ENCODE peak calls at places on chromosomes 16 and 17, in four cellular contexts. A is transverse colon, Y is heart left ventricle, I is stomach. E is an unnamed sample. For H3K4me1, the result is how much of the 10 kb centered on the place peaks cover.

GRCh38 chr16:81485824-81486554 is 41.4 kb downstream of the CMIP start:
- DNase-seq in I (no peak), Y (no peak), A (no peak), E (no peak)

GRCh38 chr16:68629315-68629900 is 15.7 kb upstream of the CDH3 start:
- DNase-seq in A (no peak), Y (no peak), I (no peak), E (no peak)

GRCh38 chr17:37706446-37706845 is 38.4 kb downstream of the HNF1B start:
- DNase-seq in A (no peak), I (no peak), Y (no peak), E (no peak)

GRCh38 chr16:78647019-78647418 is 547.6 kb downstream of the WWOX start:
- DNase-seq in I (no peak), A (no peak), Y (peak), E (no peak)

GRCh38 chr17:82831041-82831817 is 8.6 kb downstream of the ZNF750 start:
- DNase-seq in Y (no peak), A (no peak), I (no peak), E (no peak)

GRCh38 chr16:12972246-12972645 is 70.8 kb downstream of the SHISA9 start:
- DNase-seq in I (no peak), A (no peak), Y (no peak), E (no peak)

GRCh38 chr16:24257965-24258364 is 1.8 kb downstream of the CACNG3 start:
- DNase-seq in Y (no peak), A (no peak), I (no peak), E (no peak)

GRCh38 chr16:25014500-25015147 is 545 bp downstream of the ARHGAP17 start:
- DNase-seq in Y (peak), I (peak), A (peak), E (peak)

GRCh38 chr16:53968454-53968853 is 264.5 kb downstream of the FTO start:
- DNase-seq in Y (no peak), A (no peak), I (no peak), E (no peak)

GRCh38 chr16:30724641-30725464 is 23.4 kb upstream of the PHKG2 start:
- DNase-seq in I (no peak), Y (peak), A (peak), E (peak)

GRCh38 chr17:29719469-29719868 is 96.8 kb upstream of the CORO6 start:
- DNase-seq in Y (no peak), A (no peak), I (no peak), E (no peak)

GRCh38 chr17:29723283-29724047 is 100.8 kb upstream of the CORO6 start:
- DNase-seq in A (no peak), Y (no peak), I (no peak), E (no peak)

GRCh38 chr17:29720471-29720990 is 97.8 kb upstream of the CORO6 start:
- DNase-seq in Y (no peak), I (no peak), A (no peak), E (no peak)

GRCh38 chr17:29718446-29719039 is 95.8 kb upstream of the CORO6 start:
- DNase-seq in A (no peak), I (no peak), Y (no peak), E (no peak)

DNA sequence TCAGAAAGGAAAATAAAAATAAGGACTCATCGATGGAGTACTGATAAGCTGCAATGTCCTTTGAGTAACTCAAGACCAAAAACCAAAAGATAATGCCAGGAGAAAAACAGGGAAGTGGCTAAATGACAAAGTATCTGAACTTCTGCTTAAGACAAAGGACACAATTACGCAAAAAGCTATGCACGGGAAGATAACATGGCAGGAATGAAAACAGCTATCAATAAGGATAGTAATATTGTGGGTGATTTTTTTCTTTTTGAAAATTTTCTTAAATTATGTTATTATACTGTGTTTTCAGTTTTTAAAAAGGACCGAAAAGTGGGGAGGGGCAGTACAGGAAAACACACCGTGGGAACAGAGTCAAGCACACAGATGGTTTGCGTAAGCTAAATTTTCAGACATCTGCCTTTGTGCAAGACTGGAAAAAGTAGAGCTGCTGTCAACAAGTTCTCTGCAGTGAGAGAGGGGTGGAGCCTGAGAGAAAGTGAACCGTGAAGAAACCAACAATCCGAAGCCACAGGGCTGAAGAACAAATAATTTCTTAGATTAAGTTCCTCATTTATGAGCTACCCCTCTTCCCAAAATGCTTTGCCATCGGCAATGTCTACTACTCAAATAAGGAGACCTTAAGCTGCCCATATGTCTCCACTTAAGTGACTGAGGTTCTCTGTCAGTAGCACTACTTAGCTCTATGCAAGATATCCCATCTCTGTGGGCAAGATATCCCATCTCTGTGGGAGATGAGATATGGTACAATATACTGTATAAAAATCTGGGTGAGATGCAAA is 99.9 kb upstream of the CORO6 start:
- DNase-seq in Y (peak), A (peak), I (no peak), E (peak)
- H3K4me1 ChIP-seq in Y (half or more), A (under half), I (under half), E (under half)

GRCh38 chr17:40500709-40501108 is 714 bp downstream of the TNS4 start:
- DNase-seq in I (no peak), A (no peak), Y (no peak), E (no peak)

GRCh38 chr17:40501499-40501911 is at the start of gene TNS4:
- DNase-seq in Y (no peak), I (peak), A (peak), E (no peak)

GRCh38 chr17:40500190-40500589 is 1.2 kb downstream of the TNS4 start:
- DNase-seq in I (no peak), A (no peak), Y (no peak), E (no peak)

GRCh38 chr17:40498281-40499084 is 2.9 kb downstream of the TNS4 start:
- DNase-seq in I (no peak), Y (no peak), A (no peak), E (no peak)

DNA sequence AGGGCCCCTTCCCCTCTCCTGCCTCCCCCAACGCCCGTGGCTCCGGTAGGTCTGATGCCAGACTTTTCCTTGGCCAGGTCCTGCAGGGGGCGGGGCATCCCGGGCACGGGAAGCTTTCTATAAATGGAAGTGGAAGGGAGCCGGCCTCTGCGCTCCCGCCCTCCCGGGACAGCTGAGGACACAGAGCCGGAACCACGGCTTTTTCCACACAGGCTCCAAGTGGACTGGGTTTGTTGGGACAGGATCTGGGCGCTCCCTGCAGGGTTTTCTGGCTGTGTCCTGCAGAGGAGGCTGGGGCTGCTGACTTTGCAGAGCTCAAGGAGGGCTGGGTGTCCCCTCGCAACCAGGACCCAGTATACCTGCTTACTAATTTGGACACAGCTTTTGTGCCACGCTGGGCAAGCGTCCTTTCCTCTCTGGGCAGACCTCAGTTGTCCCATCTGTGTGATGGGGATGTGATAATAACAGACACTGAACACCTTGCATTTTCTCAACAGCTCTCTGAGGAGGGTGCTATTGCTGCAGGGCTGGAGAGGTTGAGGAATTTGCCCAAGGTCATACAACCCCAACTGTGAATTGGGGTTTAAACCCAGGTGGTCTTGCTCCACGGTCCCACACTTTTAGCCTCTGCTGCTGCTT is 1.8 kb downstream of the TNS4 start:
- DNase-seq in A (peak), I (peak), Y (peak), E (peak)
- TF ChIP-seq POLR2A in A (peak), I (no peak), Y (no peak), E (no peak)

DNA sequence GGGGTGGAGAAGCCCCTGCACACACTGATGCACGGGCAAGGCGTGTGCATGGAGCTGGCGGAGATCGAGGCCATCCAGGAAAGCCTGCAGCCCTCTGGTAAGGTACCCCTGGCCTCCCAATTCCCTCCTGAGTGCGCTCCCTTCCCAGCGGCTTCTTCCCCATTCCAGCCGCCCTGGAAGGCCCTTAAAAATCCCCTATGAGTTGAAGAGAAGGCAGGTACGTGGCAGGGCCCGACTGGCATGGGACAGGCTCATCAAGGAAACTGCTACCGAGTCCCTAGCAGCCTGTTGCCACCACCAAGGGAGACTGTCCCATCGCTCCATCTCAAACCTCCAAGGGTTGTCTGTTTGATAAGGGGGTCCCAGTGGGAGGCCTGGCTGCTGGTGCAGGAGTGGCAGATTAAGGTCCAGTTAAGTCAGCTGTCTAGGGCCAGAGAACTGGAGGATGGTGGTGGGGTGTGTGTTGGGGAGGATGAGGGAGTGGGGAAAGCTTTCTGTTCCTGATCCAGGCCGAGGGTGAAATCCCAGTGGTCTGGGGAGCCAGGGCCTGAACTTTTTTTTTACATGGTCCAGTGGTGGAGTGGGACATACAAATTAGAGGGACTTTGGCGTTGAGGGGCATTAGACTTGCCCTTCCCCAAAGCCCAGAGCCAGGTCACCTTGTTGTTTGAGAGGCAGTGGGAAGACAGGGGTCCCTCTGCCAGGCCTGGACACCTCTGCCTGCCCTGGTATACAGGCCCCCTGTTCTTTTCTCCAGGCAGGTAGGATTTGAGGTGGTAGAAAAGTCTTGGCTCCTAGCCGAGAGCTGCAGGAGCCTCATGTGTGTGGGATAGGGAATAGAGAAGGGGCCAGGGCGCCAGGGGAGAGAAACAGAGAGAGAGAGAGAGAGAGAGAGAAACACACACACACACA is 994 bp downstream of the IGFBP4 start:
- DNase-seq in A (peak), I (no peak), Y (no peak), E (no peak)
- H3K4me1 ChIP-seq in A (half or more), I (under half), Y (half or more), E (half or more)

GRCh38 chr17:57868007-57868774 is 18.3 kb upstream of the MRPS23 start:
- DNase-seq in I (peak), Y (peak), A (peak), E (peak)
- TF ChIP-seq POLR2A in I (no peak), Y (no peak), A (no peak), E (no peak)

DNA sequence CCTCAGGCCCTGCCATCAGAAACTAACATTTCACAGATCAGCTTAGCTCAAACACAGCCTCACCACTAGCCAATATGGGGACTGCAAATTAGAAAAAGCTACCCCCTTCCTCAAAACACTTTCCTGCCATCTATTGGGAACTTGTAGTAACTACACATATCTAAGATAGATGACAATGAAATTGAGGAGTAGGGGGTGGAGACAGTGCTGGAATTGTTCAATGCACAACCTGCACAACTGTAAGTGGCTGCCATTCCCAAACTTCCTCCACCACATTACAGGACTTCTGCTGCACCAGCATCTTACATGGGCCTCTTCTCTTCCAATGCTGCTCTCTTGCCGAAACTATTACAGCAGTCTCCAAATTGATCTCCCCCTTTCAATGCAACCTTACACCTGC is 21.8 kb downstream of the AIPL1 start:
- DNase-seq in I (no peak), A (no peak), Y (no peak), E (no peak)
- H3K4me1 ChIP-seq in I (under half), A (under half), Y (under half), E (under half)

GRCh38 chr17:40542562-40543411 is 22.5 kb downstream of the CCR7 start:
- DNase-seq in Y (peak), I (peak), A (peak), E (peak)
- TF ChIP-seq POLR2A in Y (no peak), I (no peak), A (no peak), E (no peak)

DNA sequence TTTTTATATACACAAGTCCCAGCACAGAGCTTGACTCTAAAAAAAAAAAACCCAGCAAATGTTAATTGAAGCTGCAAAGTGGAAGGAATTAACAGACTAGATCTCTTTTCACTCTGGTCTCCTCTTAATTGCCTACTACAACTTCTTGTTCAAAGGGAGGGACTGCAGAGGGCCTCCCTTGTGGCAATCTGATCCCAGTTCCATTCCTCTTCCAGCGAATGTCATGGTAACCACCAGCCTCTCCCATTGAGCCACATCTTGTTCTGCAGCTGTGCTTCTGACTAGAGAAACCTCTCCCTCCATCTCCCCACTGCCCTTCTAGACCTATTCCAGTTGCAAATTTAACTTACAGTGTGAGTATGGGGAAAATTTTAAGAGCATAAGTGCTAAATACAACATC is 5.9 kb downstream of the SUPT6H start:
- DNase-seq in I (no peak), A (no peak), Y (no peak), E (no peak)
- H3K4me1 ChIP-seq in I (under half), A (under half), Y (under half), E (under half)